ENCODE peak calls at places on chromosomes 11 and 22, in seven cellular contexts. Y is transverse colon, N is breast epithelium, J is thyroid gland, G is NB4, C is GM12891, Z is ovary. F is an unnamed sample.

GRCh38 chr11:86678296-86678695 is 5.9 kb upstream of the ME3 start:
- DNase-seq in Z (no peak), C (no peak), G (no peak), Y (no peak), J (no peak), N (no peak), F (peak; percentile 53)

GRCh38 chr11:10461276-10461790 is 6.3 kb downstream of the AMPD3 start:
- DNase-seq in J (no peak), N (no peak), Z (no peak), Y (no peak), C (no peak), G (no peak), F (no peak)

GRCh38 chr22:46148336-46148735 is 2.0 kb upstream of the PPARA start:
- DNase-seq in Y (peak; percentile 49), C (no peak), G (no peak), N (no peak), Z (no peak), J (no peak), F (no peak)

GRCh38 chr11:71153005-71153395 is 99.4 kb downstream of the SHANK2 start:
- DNase-seq in J (peak; percentile 32), N (no peak), Z (peak; percentile 31), Y (peak; percentile 13), G (peak; percentile 44), C (no peak), F (no peak)

GRCh38 chr11:13487661-13488030 is 8.2 kb downstream of the PTH start:
- DNase-seq in Y (no peak), G (no peak), C (no peak), N (no peak), Z (no peak), J (no peak), F (peak; percentile 13)

GRCh38 chr11:13258855-13259254 is 18.7 kb upstream of the BMAL1 start:
- DNase-seq in C (no peak), G (no peak), J (no peak), Z (no peak), N (no peak), Y (no peak), F (no peak)

GRCh38 chr11:68659158-68659921 is 25.0 kb upstream of the GAL start:
- DNase-seq in C (no peak), G (no peak), Y (peak; percentile 14), Z (peak; percentile 79), J (peak; percentile 76), N (peak; percentile 85), F (no peak)

GRCh38 chr11:57584341-57584740 is 13.1 kb upstream of the SERPING1 start:
- DNase-seq in N (no peak), Y (no peak), J (no peak), Z (no peak), G (no peak), C (no peak), F (no peak)

GRCh38 chr22:22201185-22201924 is 43.2 kb upstream of the VPREB1 start:
- DNase-seq in Z (no peak), Y (peak; percentile 64), N (no peak), C (peak; percentile 53), G (peak; percentile 16), J (no peak), F (peak; percentile 71)

GRCh38 chr11:122439911-122440782 is 215.4 kb upstream of the UBASH3B start:
- DNase-seq in J (peak; percentile 49), Z (peak; percentile 67), G (peak; percentile 41), N (no peak), C (no peak), Y (no peak), F (peak; percentile 15)

GRCh38 chr22:41523464-41524221 is 20.6 kb downstream of the POLR3H start:
- DNase-seq in G (no peak), C (no peak), N (no peak), Z (peak; percentile 58), J (no peak), Y (no peak), F (peak; percentile 62)

GRCh38 chr11:86559311-86559945 is 113.0 kb downstream of the ME3 start:
- DNase-seq in Z (peak; percentile 57), N (peak; percentile 40), C (no peak), G (no peak), J (no peak), Y (no peak), F (no peak)

GRCh38 chr11:82865841-82866240 is 34.4 kb downstream of the PRCP start:
- DNase-seq in N (no peak), C (no peak), J (no peak), Y (no peak), G (no peak), Z (no peak), F (no peak)

GRCh38 chr11:34789196-34789834 is 126.9 kb downstream of the APIP start:
- DNase-seq in N (no peak), Y (no peak), C (no peak), J (no peak), Z (no peak), G (no peak), F (no peak)

GRCh38 chr22:27212617-27213177 is 555.3 kb downstream of the MIAT start:
- DNase-seq in Z (peak; percentile 63), Y (peak; percentile 69), C (no peak), N (peak; percentile 55), J (peak; percentile 54), G (peak; percentile 87), F (no peak)

GRCh38 chr11:34416088-34416487 is 22.6 kb upstream of the CAT start:
- DNase-seq in Y (no peak), N (no peak), Z (no peak), C (no peak), G (no peak), J (no peak), F (no peak)

GRCh38 chr11:111413849-111414248 is 34.8 kb upstream of the POU2AF1 start:
- DNase-seq in Z (no peak), Y (no peak), C (no peak), G (no peak), J (no peak), N (no peak), F (no peak)
- TF ChIP-seq POLR2A in Z (no peak), Y (no peak), C (no peak), G (no peak), J (no peak), N (no peak), F (no peak)

DNA sequence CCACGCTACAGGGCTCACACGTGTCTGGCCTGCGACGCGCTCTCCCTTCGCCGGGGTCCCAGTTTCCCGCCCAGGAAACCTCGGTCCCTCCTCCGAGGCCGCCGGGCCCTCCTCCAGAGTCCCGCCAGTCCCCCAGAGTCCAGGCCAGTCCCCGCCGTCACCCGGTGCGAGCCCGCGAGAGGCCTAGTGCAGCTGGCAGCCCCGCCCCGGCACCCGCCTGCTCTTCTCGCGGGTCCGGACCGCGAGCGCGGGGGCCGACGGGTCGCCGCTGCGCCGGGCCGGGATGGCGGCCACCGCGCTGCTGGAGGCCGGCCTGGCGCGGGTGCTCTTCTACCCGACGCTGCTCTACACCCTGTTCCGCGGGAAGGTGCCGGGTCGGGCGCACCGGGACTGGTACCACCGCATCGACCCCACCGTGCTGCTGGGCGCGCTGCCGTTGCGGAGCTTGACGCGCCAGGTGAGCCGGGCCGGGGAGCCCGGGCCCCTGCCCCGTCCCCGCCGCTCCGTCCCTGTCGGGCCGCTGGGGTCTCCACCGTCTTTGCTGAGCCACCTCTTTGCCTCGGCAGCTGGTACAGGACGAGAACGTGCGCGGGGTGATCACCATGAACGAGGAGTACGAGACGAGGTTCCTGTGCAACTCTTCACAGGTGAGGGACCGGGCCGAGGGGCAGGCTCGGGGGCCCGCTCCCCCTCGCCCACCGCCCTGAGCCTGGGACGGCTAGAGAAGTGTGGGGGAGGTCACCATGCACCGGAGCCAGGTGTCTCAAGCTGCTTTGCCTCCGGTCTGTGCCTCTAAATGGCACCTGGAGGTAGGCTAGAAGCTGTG is at the start of gene PTPMT1:
- DNase-seq in Y (peak; percentile 81), N (peak; percentile 55), Z (peak; percentile 74), C (peak; percentile 74), J (peak; percentile 77), G (peak; percentile 90), F (peak; percentile 88)
- TF ChIP-seq POLR2A in Y (peak; percentile 36), N (no peak), Z (peak; percentile 28), C (peak; percentile 86), J (peak; percentile 8), G (peak; percentile 84), F (peak; percentile 82)

GRCh38 chr11:100687032-100687629 is at the start of gene ARHGAP42:
- DNase-seq in Z (peak; percentile 63), Y (peak; percentile 77), N (no peak), C (peak; percentile 57), G (peak; percentile 15), J (peak; percentile 77), F (peak; percentile 43)
- TF ChIP-seq POLR2A in Z (no peak), Y (peak; percentile 65), N (no peak), C (no peak), G (no peak), J (no peak), F (no peak)

GRCh38 chr11:761526-762108 is 14.4 kb downstream of the TALDO1 start:
- DNase-seq in N (no peak), G (peak; percentile 32), C (no peak), Y (no peak), Z (no peak), J (no peak), F (no peak)

GRCh38 chr11:763549-764321 is 13.6 kb downstream of the GATD1 start:
- DNase-seq in G (no peak), Y (no peak), C (no peak), J (no peak), N (no peak), Z (no peak), F (no peak)

GRCh38 chr11:763073-763463 is 14.2 kb downstream of the GATD1 start:
- DNase-seq in Y (peak; percentile 72), C (no peak), Z (no peak), J (peak; percentile 31), G (no peak), N (no peak), F (no peak)

GRCh38 chr11:764322-765024 is 12.8 kb downstream of the GATD1 start:
- DNase-seq in C (no peak), G (no peak), Y (no peak), J (no peak), N (no peak), Z (no peak), F (no peak)

GRCh38 chr11:762421-763072 is 14.7 kb downstream of the GATD1 start:
- DNase-seq in J (no peak), C (no peak), Y (peak; percentile 52), G (peak; percentile 76), Z (peak; percentile 26), N (peak; percentile 54), F (peak; percentile 52)
- TF ChIP-seq POLR2A in J (no peak), C (no peak), Y (peak; percentile 16), G (no peak), Z (no peak), N (no peak), F (no peak)

DNA sequence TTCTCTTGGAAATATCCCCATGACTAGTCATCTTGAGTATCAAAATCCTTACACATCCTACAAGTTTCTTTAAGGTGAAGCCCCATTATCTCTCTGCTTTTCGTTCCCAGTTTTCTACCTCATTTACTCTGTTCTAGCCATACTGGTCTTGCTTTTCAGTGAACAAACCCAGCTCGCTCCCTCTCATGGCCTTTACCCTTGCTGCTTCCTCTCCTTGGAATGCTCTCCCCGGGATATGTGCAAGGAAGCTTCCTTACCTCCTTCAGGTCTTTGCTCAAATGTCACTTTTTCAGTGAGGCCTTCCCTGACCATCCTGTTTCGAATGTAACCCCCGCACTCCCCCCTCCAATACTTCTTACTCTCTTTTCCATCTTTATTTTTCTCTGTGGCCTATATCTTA is 331.8 kb downstream of the DYNC2H1 start:
- DNase-seq in Z (no peak), N (no peak), Y (no peak), J (no peak), G (no peak), C (no peak), F (no peak)
- TF ChIP-seq POLR2A in Z (no peak), N (no peak), Y (no peak), J (no peak), G (no peak), C (no peak), F (no peak)